ENCODE peak calls at places on chromosomes 13 and 19, in seven cellular contexts. F is AG04449, W is mammary epithelial cell, P is fibroblast of lung, V is uterus, N is endodermal cell, I is neural progenitor cell. U is an unnamed sample.

GRCh38 chr13:32211788-32212187 is 103.4 kb downstream of the ZAR1L start:
- DNase-seq in P (peak), V (no peak), W (no peak), I (no peak), N (no peak), F (peak), U (peak)

GRCh38 chr19:35247526-35248309 is 1.1 kb upstream of the LSR start:
- DNase-seq in N (peak), P (no peak), I (peak), V (no peak), F (no peak), W (peak), U (no peak)

GRCh38 chr19:18645035-18645511 is 8.2 kb downstream of the KLHL26 start:
- DNase-seq in I (no peak), N (no peak), V (no peak), P (peak), W (no peak), F (no peak), U (no peak)

GRCh38 chr13:111875922-111876321 is 191.0 kb upstream of the SOX1 start:
- DNase-seq in F (no peak), I (no peak), P (no peak), W (no peak), V (no peak), N (peak), U (no peak)

GRCh38 chr19:43624933-43625332 is 5.5 kb upstream of the ZNF428 start:
- DNase-seq in N (peak), F (no peak), I (peak), V (no peak), P (no peak), W (no peak), U (no peak)

GRCh38 chr19:2375341-2376121 is 15.5 kb downstream of the TMPRSS9 start:
- DNase-seq in P (no peak), F (no peak), I (no peak), N (no peak), V (no peak), W (no peak), U (no peak)

GRCh38 chr13:40993987-40994386 is 25.1 kb downstream of the ELF1 start:
- DNase-seq in I (no peak), N (peak), W (peak), V (no peak), F (no peak), P (no peak), U (no peak)

GRCh38 chr13:49539313-49539712 is 43.6 kb downstream of the PHF11 start:
- DNase-seq in P (no peak), F (no peak), W (no peak), I (no peak), N (no peak), V (peak), U (no peak)

GRCh38 chr19:14337510-14337909 is 43.7 kb upstream of the ADGRE5 start:
- DNase-seq in N (peak), F (no peak), V (no peak), P (no peak), W (no peak), I (peak), U (no peak)

GRCh38 chr19:51676566-51677083 is 16.5 kb upstream of the SPACA6 start:
- DNase-seq in F (no peak), N (no peak), V (no peak), I (no peak), P (no peak), W (no peak), U (no peak)

GRCh38 chr19:55225415-55225958 is 3.1 kb downstream of the TMEM86B start:
- DNase-seq in N (no peak), P (no peak), W (no peak), I (no peak), F (no peak), V (no peak), U (no peak)

GRCh38 chr19:40413291-40413994 is at the start of gene PRX:
- DNase-seq in I (peak), P (no peak), N (peak), V (no peak), F (no peak), W (no peak), U (no peak)

GRCh38 chr13:94251801-94252200 is 227.7 kb downstream of the DCT start:
- DNase-seq in V (peak), F (no peak), N (no peak), W (no peak), P (peak), I (no peak), U (no peak)

GRCh38 chr13:102911336-102911735 is 65.5 kb downstream of the ERCC5 start:
- DNase-seq in V (no peak), N (no peak), F (no peak), P (no peak), I (no peak), W (peak), U (no peak)

GRCh38 chr13:23856008-23856750 is 33.0 kb downstream of the MIPEP start:
- DNase-seq in I (no peak), W (no peak), N (no peak), P (no peak), V (no peak), F (no peak), U (no peak)

GRCh38 chr13:59742467-59742866 is 421.3 kb downstream of the DIAPH3 start:
- DNase-seq in V (no peak), N (no peak), W (no peak), I (no peak), P (no peak), F (no peak), U (no peak)

GRCh38 chr19:55341191-55342043 is 1.7 kb downstream of the KMT5C start:
- DNase-seq in V (peak), I (peak), N (peak), W (peak), P (peak), F (no peak), U (no peak)

GRCh38 chr13:93217701-93218100 is 8.9 kb upstream of the GPC6 start:
- DNase-seq in W (peak), N (peak), F (no peak), V (no peak), P (peak), I (no peak), U (no peak)

GRCh38 chr13:93307166-93307565 is 80.6 kb downstream of the GPC6 start:
- DNase-seq in W (no peak), F (no peak), P (peak), I (no peak), V (no peak), N (no peak), U (no peak)

GRCh38 chr19:44847144-44848035 is 1.3 kb downstream of the NECTIN2 start:
- DNase-seq in I (peak), P (peak), F (no peak), V (peak), W (peak), N (peak), U (no peak)

GRCh38 chr19:47109541-47110375 is 3.8 kb downstream of the ZC3H4 start:
- DNase-seq in N (peak), W (peak), V (no peak), F (no peak), P (peak), I (no peak), U (peak)

GRCh38 chr19:27974082-27974513 is 1238.9 kb downstream of the UQCRFS1 start:
- DNase-seq in N (peak), F (no peak), W (no peak), I (peak), P (peak), V (no peak), U (no peak)

GRCh38 chr13:29698106-29698505 is 102.6 kb upstream of the SLC7A1 start:
- DNase-seq in W (peak), N (no peak), I (no peak), P (no peak), V (no peak), F (no peak), U (no peak)

GRCh38 chr13:29703421-29703820 is 107.9 kb upstream of the SLC7A1 start:
- DNase-seq in N (no peak), F (no peak), P (no peak), V (no peak), W (no peak), I (no peak), U (no peak)

GRCh38 chr13:29704648-29705047 is 109.2 kb upstream of the SLC7A1 start:
- DNase-seq in V (no peak), F (no peak), P (peak), I (no peak), N (peak), W (no peak), U (no peak)

GRCh38 chr13:29706923-29707322 is 111.4 kb upstream of the SLC7A1 start:
- DNase-seq in V (no peak), F (no peak), W (no peak), N (no peak), I (no peak), P (no peak), U (no peak)

GRCh38 chr13:29702912-29703351 is 107.4 kb upstream of the SLC7A1 start:
- DNase-seq in W (peak), N (peak), F (peak), I (no peak), V (peak), P (peak), U (peak)
- H3K4me3 ChIP-seq in W (no peak), N (no peak), F (peak), I (no peak), V (no peak), P (no peak), U (peak)

GRCh38 chr13:99087130-99087953 is 109.5 kb upstream of the DOCK9 start:
- DNase-seq in I (peak), V (peak), N (peak), F (no peak), P (peak), W (peak), U (peak)
- TF ChIP-seq CTCF in I (peak), V (peak), N (peak), F (peak), P (peak), W (peak), U (no peak)

GRCh38 chr13:50729177-50729576 is 114.3 kb downstream of the DLEU7 start:
- DNase-seq in V (no peak), I (no peak), F (no peak), W (no peak), N (no peak), P (no peak), U (no peak)
- H3K4me3 ChIP-seq in V (no peak), I (no peak), F (no peak), W (no peak), N (no peak), P (no peak), U (no peak)

GRCh38 chr19:30408734-30409301 is 36.6 kb downstream of the ZNF536 start:
- DNase-seq in V (no peak), F (no peak), P (no peak), W (no peak), N (no peak), I (no peak), U (no peak)

GRCh38 chr19:30407310-30407709 is 35.1 kb downstream of the ZNF536 start:
- DNase-seq in P (no peak), N (no peak), I (no peak), F (no peak), W (no peak), V (no peak), U (no peak)

GRCh38 chr19:30402790-30403189 is 30.6 kb downstream of the ZNF536 start:
- DNase-seq in W (no peak), N (no peak), V (no peak), F (no peak), P (no peak), I (peak), U (no peak)

GRCh38 chr19:30403583-30403982 is 31.4 kb downstream of the ZNF536 start:
- DNase-seq in N (no peak), F (no peak), V (no peak), P (no peak), I (no peak), W (no peak), U (no peak)

DNA sequence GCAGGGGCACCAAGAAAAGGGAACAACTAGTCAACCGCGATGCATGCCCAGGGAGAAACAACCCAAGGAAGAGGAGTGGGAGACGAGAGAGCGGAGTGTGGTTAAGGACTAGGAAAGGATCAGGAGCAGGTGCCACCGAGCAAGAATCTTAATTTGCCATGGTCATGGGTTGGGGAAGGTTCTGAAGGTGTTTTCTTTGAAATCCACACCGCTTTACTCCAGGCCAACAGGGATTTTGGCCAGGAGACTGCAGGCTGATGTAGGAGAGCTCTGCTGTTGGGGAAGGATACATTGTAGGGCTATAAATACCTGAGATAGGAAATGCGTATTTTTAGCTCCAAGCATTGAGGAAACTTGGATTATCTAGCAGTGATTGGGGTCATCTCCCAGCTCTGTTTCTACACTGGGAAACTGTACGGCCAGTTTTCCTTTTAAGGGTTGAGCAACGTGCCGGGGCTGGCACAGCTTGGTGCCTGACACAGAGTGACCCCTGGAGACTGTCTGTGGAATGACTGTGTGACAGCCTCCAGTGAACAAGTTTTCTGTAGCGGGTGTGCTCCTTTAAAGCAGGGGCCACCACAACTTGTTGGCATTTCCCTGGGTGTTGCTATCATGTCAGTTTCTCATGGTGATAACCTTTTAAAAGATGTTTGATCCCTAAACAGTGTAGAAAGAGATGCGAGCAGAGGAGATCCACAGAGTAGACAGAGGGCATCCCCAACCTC is 34.2 kb downstream of the ZNF536 start:
- DNase-seq in N (peak), P (no peak), W (no peak), V (no peak), F (no peak), I (peak), U (no peak)
- TF ChIP-seq CTCF in N (peak), P (no peak), W (no peak), V (no peak), F (peak), I (peak), U (no peak)

DNA sequence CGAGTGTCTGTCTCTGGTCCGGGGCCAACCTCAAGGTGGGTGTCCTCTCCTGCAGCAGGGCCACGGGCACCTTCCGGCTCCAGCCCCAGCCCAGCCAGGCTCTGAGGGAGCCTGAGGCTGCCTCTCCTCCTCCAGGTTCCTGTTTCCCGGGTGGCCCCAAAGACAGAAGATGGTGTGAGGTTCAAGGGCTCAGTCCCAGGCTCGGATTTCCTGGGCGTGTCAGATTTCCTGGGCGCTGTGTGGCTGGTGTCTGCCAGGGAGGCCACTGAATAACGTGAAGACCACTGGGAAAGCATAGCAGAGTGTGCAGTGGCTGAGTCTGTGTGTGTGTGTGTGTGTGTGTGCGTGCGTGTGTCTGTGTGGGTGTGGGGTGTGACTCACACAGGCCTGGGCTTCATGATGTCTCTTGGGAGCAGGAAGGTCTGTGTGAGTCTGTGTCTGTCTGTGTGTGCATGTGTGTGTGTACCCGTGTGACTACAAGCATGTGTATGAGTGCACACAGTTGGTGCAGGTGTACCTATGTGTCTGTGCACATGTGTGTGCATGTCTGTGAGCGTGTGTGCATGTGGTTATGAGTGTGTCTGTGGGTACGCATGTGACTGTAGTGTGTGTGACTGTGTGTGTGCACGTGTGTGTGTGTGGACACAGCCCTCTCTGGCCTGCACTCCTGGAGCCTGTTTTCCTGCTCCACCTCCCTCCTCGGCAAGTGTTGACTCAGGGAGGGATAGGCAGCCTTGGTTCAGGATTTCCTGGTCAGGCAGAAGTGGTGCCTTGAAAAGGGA is 28.3 kb downstream of the CEBPA start:
- DNase-seq in I (no peak), F (peak), N (no peak), P (peak), V (peak), W (peak), U (peak)
- H3K4me3 ChIP-seq in I (no peak), F (no peak), N (no peak), P (no peak), V (no peak), W (no peak), U (no peak)

GRCh38 chr19:49677901-49678674 is 1.0 kb downstream of the PRMT1 start:
- DNase-seq in N (peak), W (peak), I (peak), P (peak), V (peak), F (no peak), U (no peak)

GRCh38 chr19:49678970-49679831 is 2.1 kb downstream of the PRMT1 start:
- DNase-seq in P (no peak), N (no peak), W (no peak), F (no peak), I (no peak), V (no peak), U (no peak)

GRCh38 chr19:49676690-49677231 is 310 bp upstream of the PRMT1 start:
- DNase-seq in N (peak), P (peak), I (peak), W (peak), F (peak), V (peak), U (peak)

GRCh38 chr19:49676136-49676689 is 858 bp upstream of the PRMT1 start:
- DNase-seq in P (peak), V (peak), N (peak), W (no peak), F (peak), I (peak), U (peak)

DNA sequence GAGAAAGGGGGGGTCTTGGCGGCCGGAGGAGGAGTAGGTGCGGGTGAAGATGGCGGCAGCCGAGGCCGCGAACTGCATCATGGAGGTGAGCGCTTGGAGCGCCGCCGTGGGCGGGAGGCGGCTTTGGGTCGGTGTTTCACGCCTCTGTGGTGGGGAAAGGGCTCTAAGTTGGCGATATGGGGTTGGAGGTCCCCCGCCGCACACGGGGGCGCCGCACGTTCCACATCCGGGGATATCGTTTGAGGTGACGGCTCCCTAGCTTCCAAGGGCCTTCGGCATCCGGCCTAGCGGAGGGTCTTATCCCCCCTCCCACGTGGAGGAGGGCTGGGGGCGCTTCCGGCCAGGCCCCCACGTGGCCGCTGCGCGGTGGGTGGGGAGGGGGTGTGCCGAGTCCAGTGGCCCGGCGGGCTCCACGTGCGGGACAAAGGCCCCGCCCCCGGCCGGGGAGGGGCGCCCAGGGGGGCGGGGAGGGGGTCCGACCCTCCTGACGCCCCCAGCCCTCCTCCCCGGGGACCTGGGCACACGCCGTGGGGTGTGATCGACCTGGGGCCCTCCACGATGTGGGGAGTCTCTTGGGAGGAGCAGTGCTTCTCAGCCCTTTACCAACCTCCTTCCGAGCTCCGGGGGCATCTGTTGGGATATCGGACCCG is at the start of gene PRMT1:
- DNase-seq in P (peak), V (no peak), F (no peak), W (no peak), N (no peak), I (no peak), U (no peak)
- TF ChIP-seq CTCF in P (no peak), V (no peak), F (no peak), W (no peak), N (no peak), I (no peak), U (no peak)

GRCh38 chr13:75310005-75310580 is 171.9 kb downstream of the TBC1D4 start:
- DNase-seq in V (no peak), F (no peak), P (no peak), N (no peak), I (no peak), W (no peak), U (no peak)
- H3K4me3 ChIP-seq in V (no peak), F (no peak), P (no peak), N (no peak), I (no peak), W (no peak), U (no peak)

GRCh38 chr19:48591021-48591420 is 15.5 kb upstream of the SPACA4 start:
- DNase-seq in W (no peak), F (no peak), I (no peak), V (no peak), P (no peak), N (no peak), U (no peak)
- TF ChIP-seq CTCF in W (no peak), F (no peak), I (no peak), V (no peak), P (no peak), N (peak), U (no peak)

GRCh38 chr19:10214784-10215183 is 16.3 kb downstream of the S1PR2 start:
- DNase-seq in N (no peak), F (no peak), V (no peak), W (peak), P (peak), I (no peak), U (no peak)

GRCh38 chr19:10207026-10207425 is 12.3 kb upstream of the DNMT1 start:
- DNase-seq in F (no peak), I (no peak), V (no peak), N (no peak), W (no peak), P (peak), U (no peak)

GRCh38 chr19:10211691-10212090 is 16.9 kb upstream of the DNMT1 start:
- DNase-seq in P (no peak), N (no peak), I (no peak), W (no peak), V (no peak), F (no peak), U (no peak)

GRCh38 chr19:10209305-10209704 is 14.6 kb upstream of the DNMT1 start:
- DNase-seq in F (no peak), W (no peak), N (no peak), I (no peak), V (no peak), P (peak), U (no peak)

DNA sequence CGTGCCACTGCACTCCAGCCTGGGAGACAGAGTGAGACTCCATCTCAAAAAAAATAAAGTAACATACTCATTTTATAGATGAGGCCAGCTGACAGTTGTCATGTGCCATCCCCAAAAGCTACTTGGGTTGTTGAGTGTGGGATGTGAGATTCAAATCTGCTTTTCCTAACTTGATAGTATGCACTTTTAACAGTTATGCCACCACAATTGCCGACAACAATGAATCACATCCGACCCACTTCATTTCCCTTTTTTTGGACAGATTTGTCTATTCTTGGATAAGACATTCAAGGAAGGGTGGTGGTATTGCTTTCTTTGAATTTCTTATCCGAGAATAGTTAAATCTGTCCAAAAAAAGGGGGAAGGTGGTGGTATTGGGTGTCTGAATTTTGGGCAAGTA is 16.3 kb upstream of the DNMT1 start:
- DNase-seq in V (no peak), W (no peak), N (no peak), I (no peak), F (no peak), P (no peak), U (no peak)
- H3K4me3 ChIP-seq in V (no peak), W (no peak), N (no peak), I (no peak), F (no peak), P (no peak), U (no peak)

GRCh38 chr19:50547385-50548190 is 20.6 kb downstream of the LRRC4B start:
- DNase-seq in F (no peak), V (no peak), W (no peak), I (no peak), N (peak), P (no peak), U (no peak)
- TF ChIP-seq CTCF in F (no peak), V (no peak), W (no peak), I (peak), N (peak), P (no peak), U (no peak)